ENCODE peak calls at places on chromosomes 12 and 14, in four cellular contexts. L is GM23248; E is mucosa of descending colon; I is activated CD4-positive, CD25-positive, alpha-beta regulatory T cell treated with anti-CD3 and anti-CD28 coated beads, Interleukin-2, amount 50 U/mL, for 72 hours. D is an unnamed sample.

GRCh38 chr12:69648476-69648875 is 37.8 kb upstream of the LRRC10 start:
- DNase-seq in L (peak; percentile 94), E (no peak), I (no peak), D (no peak)

GRCh38 chr12:49899921-49900320 is 3.8 kb downstream of the FAIM2 start:
- DNase-seq in L (no peak), E (no peak), I (no peak), D (no peak)

GRCh38 chr14:69693823-69694729 is 72.9 kb upstream of the SRSF5 start:
- DNase-seq in L (peak; percentile 47), E (peak; percentile 82), I (no peak), D (no peak)

GRCh38 chr12:109126781-109127180 is 10.4 kb downstream of the ACACB start:
- DNase-seq in L (no peak), E (no peak), I (no peak), D (no peak)

GRCh38 chr14:37720131-37720530 is 124.7 kb downstream of the TTC6 start:
- DNase-seq in L (no peak), E (no peak), I (no peak), D (no peak)

GRCh38 chr14:84482256-84483071 is 1047.5 kb upstream of the FLRT2 start:
- DNase-seq in L (peak; percentile 38), E (no peak), I (no peak), D (no peak)

GRCh38 chr12:96720363-96720705 is 186.7 kb upstream of the NEDD1 start:
- DNase-seq in L (peak; percentile 46), E (peak; percentile 33), I (peak; percentile 33), D (peak; percentile 35)

GRCh38 chr12:19244312-19244711 is 114.8 kb downstream of the PLEKHA5 start:
- DNase-seq in L (peak; percentile 29), E (no peak), I (no peak), D (no peak)

GRCh38 chr14:32560213-32560857 is 231.2 kb downstream of the AKAP6 start:
- DNase-seq in L (peak; percentile 89), E (no peak), I (no peak), D (peak; percentile 71)

D was measured in Caco-2.